ENCODE peak calls at places on chromosome 5, in six cellular contexts. One of them, this sample, is unnamed.

GRCh38 chr5:145218019-145218418 is 617.1 kb downstream of the PRELID2 start:
- DNase-seq in iPS-NIHi11: no peak
- DNase-seq in activated naive CD4-positive, alpha-beta T cell: no peak
- DNase-seq in HEK293T: no peak
- DNase-seq in dorsolateral prefrontal cortex: no peak
- DNase-seq in effector memory CD4-positive, alpha-beta T cell: no peak
- DNase-seq in this sample: no peak

GRCh38 chr5:4199036-4199435 is 603.4 kb downstream of the IRX1 start:
- DNase-seq in iPS-NIHi11: peak
- DNase-seq in HEK293T: no peak
- DNase-seq in activated naive CD4-positive, alpha-beta T cell: no peak
- DNase-seq in effector memory CD4-positive, alpha-beta T cell: no peak
- DNase-seq in dorsolateral prefrontal cortex: no peak
- DNase-seq in this sample: no peak

GRCh38 chr5:89513299-89514044 is 630.5 kb upstream of the MEF2C start:
- DNase-seq in iPS-NIHi11: no peak
- DNase-seq in dorsolateral prefrontal cortex: no peak
- DNase-seq in HEK293T: no peak
- DNase-seq in activated naive CD4-positive, alpha-beta T cell: no peak
- DNase-seq in effector memory CD4-positive, alpha-beta T cell: no peak
- DNase-seq in this sample: no peak

GRCh38 chr5:154593091-154593490 is 115.1 kb upstream of the HAND1 start:
- DNase-seq in dorsolateral prefrontal cortex: no peak
- DNase-seq in iPS-NIHi11: no peak
- DNase-seq in HEK293T: no peak
- DNase-seq in activated naive CD4-positive, alpha-beta T cell: no peak
- DNase-seq in effector memory CD4-positive, alpha-beta T cell: no peak
- DNase-seq in this sample: no peak

GRCh38 chr5:36200513-36200912 is 41.2 kb downstream of the NADK2 start:
- DNase-seq in iPS-NIHi11: no peak
- DNase-seq in effector memory CD4-positive, alpha-beta T cell: no peak
- DNase-seq in HEK293T: no peak
- DNase-seq in dorsolateral prefrontal cortex: no peak
- DNase-seq in activated naive CD4-positive, alpha-beta T cell: no peak
- DNase-seq in this sample: no peak

GRCh38 chr5:168803541-168803940 is 224.4 kb upstream of the PANK3 start:
- DNase-seq in iPS-NIHi11: no peak
- DNase-seq in HEK293T: no peak
- DNase-seq in activated naive CD4-positive, alpha-beta T cell: no peak
- DNase-seq in dorsolateral prefrontal cortex: no peak
- DNase-seq in effector memory CD4-positive, alpha-beta T cell: no peak
- DNase-seq in this sample: no peak

GRCh38 chr5:174793684-174794328 is 69.4 kb downstream of the MSX2 start:
- DNase-seq in HEK293T: peak
- DNase-seq in dorsolateral prefrontal cortex: peak
- DNase-seq in iPS-NIHi11: peak
- DNase-seq in effector memory CD4-positive, alpha-beta T cell: no peak
- DNase-seq in activated naive CD4-positive, alpha-beta T cell: peak
- DNase-seq in this sample: peak

GRCh38 chr5:119402081-119402480 is 46.3 kb downstream of the TNFAIP8 start:
- DNase-seq in HEK293T: no peak
- DNase-seq in effector memory CD4-positive, alpha-beta T cell: no peak
- DNase-seq in iPS-NIHi11: no peak
- DNase-seq in dorsolateral prefrontal cortex: no peak
- DNase-seq in activated naive CD4-positive, alpha-beta T cell: no peak
- DNase-seq in this sample: no peak

GRCh38 chr5:50553560-50553984 is 112.5 kb upstream of the EMB start:
- DNase-seq in activated naive CD4-positive, alpha-beta T cell: no peak
- DNase-seq in HEK293T: no peak
- DNase-seq in iPS-NIHi11: no peak
- DNase-seq in dorsolateral prefrontal cortex: no peak
- DNase-seq in effector memory CD4-positive, alpha-beta T cell: no peak
- DNase-seq in this sample: no peak

GRCh38 chr5:64147849-64148441 is 17.7 kb upstream of the RNF180 start:
- DNase-seq in dorsolateral prefrontal cortex: peak
- DNase-seq in effector memory CD4-positive, alpha-beta T cell: no peak
- DNase-seq in iPS-NIHi11: peak
- DNase-seq in HEK293T: peak
- DNase-seq in activated naive CD4-positive, alpha-beta T cell: no peak
- DNase-seq in this sample: peak

GRCh38 chr5:960551-960950 is 48.1 kb upstream of the NKD2 start:
- DNase-seq in dorsolateral prefrontal cortex: no peak
- DNase-seq in effector memory CD4-positive, alpha-beta T cell: no peak
- DNase-seq in HEK293T: no peak
- DNase-seq in activated naive CD4-positive, alpha-beta T cell: no peak
- DNase-seq in iPS-NIHi11: peak
- DNase-seq in this sample: no peak

GRCh38 chr5:148599187-148599586 is 55.1 kb downstream of the HTR4 start:
- DNase-seq in activated naive CD4-positive, alpha-beta T cell: no peak
- DNase-seq in HEK293T: no peak
- DNase-seq in dorsolateral prefrontal cortex: no peak
- DNase-seq in effector memory CD4-positive, alpha-beta T cell: no peak
- DNase-seq in iPS-NIHi11: no peak
- DNase-seq in this sample: no peak

GRCh38 chr5:33890147-33890546 is 1.6 kb downstream of the ADAMTS12 start:
- DNase-seq in dorsolateral prefrontal cortex: no peak
- DNase-seq in iPS-NIHi11: peak
- DNase-seq in effector memory CD4-positive, alpha-beta T cell: no peak
- DNase-seq in HEK293T: no peak
- DNase-seq in activated naive CD4-positive, alpha-beta T cell: no peak
- DNase-seq in this sample: no peak

GRCh38 chr5:138651767-138652117 is 76.5 kb upstream of the HSPA9 start:
- DNase-seq in activated naive CD4-positive, alpha-beta T cell: no peak
- DNase-seq in iPS-NIHi11: no peak
- DNase-seq in dorsolateral prefrontal cortex: no peak
- DNase-seq in HEK293T: no peak
- DNase-seq in effector memory CD4-positive, alpha-beta T cell: no peak
- DNase-seq in this sample: no peak

GRCh38 chr5:170426786-170427185 is 37.6 kb upstream of the KCNMB1 start:
- DNase-seq in dorsolateral prefrontal cortex: no peak
- DNase-seq in activated naive CD4-positive, alpha-beta T cell: no peak
- DNase-seq in HEK293T: no peak
- DNase-seq in effector memory CD4-positive, alpha-beta T cell: no peak
- DNase-seq in iPS-NIHi11: no peak
- DNase-seq in this sample: no peak

GRCh38 chr5:129204525-129204924 is 110.0 kb downstream of the ISOC1 start:
- DNase-seq in HEK293T: no peak
- DNase-seq in iPS-NIHi11: no peak
- DNase-seq in activated naive CD4-positive, alpha-beta T cell: no peak
- DNase-seq in effector memory CD4-positive, alpha-beta T cell: no peak
- DNase-seq in dorsolateral prefrontal cortex: no peak
- DNase-seq in this sample: no peak

GRCh38 chr5:73799401-73799972 is 173.5 kb downstream of the ARHGEF28 start:
- DNase-seq in activated naive CD4-positive, alpha-beta T cell: no peak
- DNase-seq in iPS-NIHi11: no peak
- DNase-seq in dorsolateral prefrontal cortex: no peak
- DNase-seq in effector memory CD4-positive, alpha-beta T cell: no peak
- DNase-seq in HEK293T: no peak
- DNase-seq in this sample: no peak

GRCh38 chr5:82109013-82109412 is 137.2 kb downstream of the ATG10 start:
- DNase-seq in HEK293T: no peak
- DNase-seq in activated naive CD4-positive, alpha-beta T cell: no peak
- DNase-seq in effector memory CD4-positive, alpha-beta T cell: no peak
- DNase-seq in iPS-NIHi11: no peak
- DNase-seq in dorsolateral prefrontal cortex: no peak
- DNase-seq in this sample: no peak

GRCh38 chr5:154818459-154819116 is 31.8 kb downstream of the FAXDC2 start:
- DNase-seq in HEK293T: no peak
- DNase-seq in iPS-NIHi11: no peak
- DNase-seq in dorsolateral prefrontal cortex: no peak
- DNase-seq in activated naive CD4-positive, alpha-beta T cell: no peak
- DNase-seq in effector memory CD4-positive, alpha-beta T cell: no peak
- DNase-seq in this sample: no peak

GRCh38 chr5:72498284-72498683 is 8.9 kb downstream of the ZNF366 start:
- DNase-seq in activated naive CD4-positive, alpha-beta T cell: no peak
- DNase-seq in iPS-NIHi11: no peak
- DNase-seq in HEK293T: no peak
- DNase-seq in effector memory CD4-positive, alpha-beta T cell: no peak
- DNase-seq in dorsolateral prefrontal cortex: no peak
- DNase-seq in this sample: no peak

GRCh38 chr5:135140805-135141204 is 106.8 kb upstream of the PITX1 start:
- DNase-seq in iPS-NIHi11: no peak
- DNase-seq in activated naive CD4-positive, alpha-beta T cell: no peak
- DNase-seq in dorsolateral prefrontal cortex: peak
- DNase-seq in effector memory CD4-positive, alpha-beta T cell: no peak
- DNase-seq in HEK293T: no peak
- DNase-seq in this sample: no peak

GRCh38 chr5:134038143-134038542 is 33.4 kb upstream of the VDAC1 start:
- DNase-seq in effector memory CD4-positive, alpha-beta T cell: no peak
- DNase-seq in iPS-NIHi11: no peak
- DNase-seq in activated naive CD4-positive, alpha-beta T cell: no peak
- DNase-seq in dorsolateral prefrontal cortex: no peak
- DNase-seq in HEK293T: no peak
- DNase-seq in this sample: no peak

GRCh38 chr5:96141749-96142148 is 180.1 kb upstream of the ELL2 start:
- DNase-seq in iPS-NIHi11: no peak
- DNase-seq in activated naive CD4-positive, alpha-beta T cell: no peak
- DNase-seq in effector memory CD4-positive, alpha-beta T cell: no peak
- DNase-seq in HEK293T: no peak
- DNase-seq in dorsolateral prefrontal cortex: no peak
- DNase-seq in this sample: no peak

GRCh38 chr5:40437452-40437861 is 242.3 kb upstream of the PTGER4 start:
- DNase-seq in dorsolateral prefrontal cortex: no peak
- DNase-seq in effector memory CD4-positive, alpha-beta T cell: peak
- DNase-seq in iPS-NIHi11: no peak
- DNase-seq in activated naive CD4-positive, alpha-beta T cell: no peak
- DNase-seq in HEK293T: no peak
- DNase-seq in this sample: peak

GRCh38 chr5:122050959-122051358 is 27.1 kb downstream of the LOX start:
- DNase-seq in iPS-NIHi11: no peak
- DNase-seq in effector memory CD4-positive, alpha-beta T cell: no peak
- DNase-seq in activated naive CD4-positive, alpha-beta T cell: no peak
- DNase-seq in HEK293T: no peak
- DNase-seq in dorsolateral prefrontal cortex: no peak
- DNase-seq in this sample: no peak

GRCh38 chr5:79512692-79513518 is 1.0 kb downstream of the HOMER1 start:
- DNase-seq in dorsolateral prefrontal cortex: no peak
- DNase-seq in iPS-NIHi11: no peak
- DNase-seq in activated naive CD4-positive, alpha-beta T cell: no peak
- DNase-seq in HEK293T: peak
- DNase-seq in effector memory CD4-positive, alpha-beta T cell: no peak
- DNase-seq in this sample: peak

GRCh38 chr5:68647743-68648142 is 432.2 kb downstream of the PIK3R1 start:
- DNase-seq in activated naive CD4-positive, alpha-beta T cell: no peak
- DNase-seq in effector memory CD4-positive, alpha-beta T cell: no peak
- DNase-seq in iPS-NIHi11: no peak
- DNase-seq in dorsolateral prefrontal cortex: no peak
- DNase-seq in HEK293T: no peak
- DNase-seq in this sample: no peak

GRCh38 chr5:162641142-162641813 is 573.7 kb downstream of the GABRG2 start:
- DNase-seq in HEK293T: no peak
- DNase-seq in dorsolateral prefrontal cortex: no peak
- DNase-seq in iPS-NIHi11: peak
- DNase-seq in activated naive CD4-positive, alpha-beta T cell: no peak
- DNase-seq in effector memory CD4-positive, alpha-beta T cell: no peak
- DNase-seq in this sample: no peak

GRCh38 chr5:15574806-15575205 is 74.8 kb downstream of the FBXL7 start:
- DNase-seq in HEK293T: no peak
- DNase-seq in activated naive CD4-positive, alpha-beta T cell: no peak
- DNase-seq in effector memory CD4-positive, alpha-beta T cell: no peak
- DNase-seq in iPS-NIHi11: no peak
- DNase-seq in dorsolateral prefrontal cortex: no peak
- DNase-seq in this sample: no peak

GRCh38 chr5:153445875-153446567 is 44.4 kb upstream of the GRIA1 start:
- DNase-seq in HEK293T: no peak
- DNase-seq in iPS-NIHi11: no peak
- DNase-seq in activated naive CD4-positive, alpha-beta T cell: no peak
- DNase-seq in dorsolateral prefrontal cortex: no peak
- DNase-seq in effector memory CD4-positive, alpha-beta T cell: no peak
- DNase-seq in this sample: no peak

GRCh38 chr5:80668016-80668969 is 13.5 kb upstream of the DHFR start:
- DNase-seq in HEK293T: no peak
- DNase-seq in dorsolateral prefrontal cortex: no peak
- DNase-seq in activated naive CD4-positive, alpha-beta T cell: no peak
- DNase-seq in effector memory CD4-positive, alpha-beta T cell: no peak
- DNase-seq in iPS-NIHi11: no peak
- DNase-seq in this sample: no peak

GRCh38 chr5:179699640-179700298 is 1.0 kb downstream of the CANX start:
- DNase-seq in iPS-NIHi11: no peak
- DNase-seq in effector memory CD4-positive, alpha-beta T cell: no peak
- DNase-seq in dorsolateral prefrontal cortex: no peak
- DNase-seq in HEK293T: peak
- DNase-seq in activated naive CD4-positive, alpha-beta T cell: no peak
- DNase-seq in this sample: peak